ENCODE peak calls at places on chromosomes 4 and X, in seven cellular contexts. B, G, K, A, R, J and Q are unnamed samples.

GRCh38 chr4:26083987-26084386 is 170.0 kb downstream of the SMIM20 start:
- DNase-seq in A (no peak), J (no peak), G (no peak), B (no peak), R (no peak), K (no peak), Q (no peak)

GRCh38 chr4:164109517-164109916 is 615.0 kb downstream of the TMA16 start:
- DNase-seq in B (no peak), G (no peak), J (no peak), A (no peak), K (no peak), R (no peak), Q (no peak)

GRCh38 chrX:24990585-24990984 is 25.2 kb downstream of the ARX start:
- DNase-seq in R (no peak), G (no peak), B (no peak), J (no peak), K (no peak), A (no peak), Q (no peak)

GRCh38 chr4:160026720-160027119 is 923.8 kb downstream of the RAPGEF2 start:
- DNase-seq in G (no peak), A (no peak), J (no peak), K (no peak), B (no peak), R (no peak), Q (no peak)

GRCh38 chr4:98653890-98654867 is 4.2 kb downstream of the TSPAN5 start:
- DNase-seq in K (no peak), B (no peak), A (no peak), R (no peak), J (no peak), G (no peak), Q (no peak)

GRCh38 chr4:63742882-63743281 is 666.4 kb downstream of the TECRL start:
- DNase-seq in J (no peak), B (no peak), R (no peak), K (no peak), A (no peak), G (no peak), Q (no peak)

GRCh38 chrX:138710311-138710791 is 1.2 kb downstream of the FGF13 start:
- DNase-seq in B (no peak), A (peak; percentile 22), G (no peak), J (no peak), R (no peak), K (peak; percentile 17), Q (no peak)

GRCh38 chrX:149572743-149573142 is 14.5 kb downstream of the MAGEA9B start:
- DNase-seq in A (no peak), J (no peak), G (no peak), B (no peak), K (no peak), R (no peak), Q (no peak)

GRCh38 chr4:48380583-48381167 is 39.3 kb downstream of the SLAIN2 start:
- DNase-seq in K (no peak), R (no peak), A (no peak), B (no peak), J (no peak), G (no peak), Q (no peak)

GRCh38 chr4:84968936-84969335 is 2.4 kb upstream of the WDFY3 start:
- DNase-seq in J (no peak), G (no peak), R (no peak), B (no peak), K (no peak), A (no peak), Q (no peak)

GRCh38 chr4:123651127-123651526 is 254.5 kb downstream of the SPRY1 start:
- DNase-seq in B (no peak), J (no peak), G (no peak), K (no peak), R (no peak), A (no peak), Q (no peak)

GRCh38 chr4:5020341-5020740 is 1.1 kb upstream of the CYTL1 start:
- DNase-seq in G (no peak), B (no peak), K (no peak), J (no peak), A (no peak), R (no peak), Q (no peak)

GRCh38 chr4:128242601-128243000 is 45.0 kb downstream of the PGRMC2 start:
- DNase-seq in R (no peak), J (no peak), K (no peak), A (no peak), G (no peak), B (no peak), Q (no peak)

GRCh38 chr4:76233967-76234678 is 17.4 kb upstream of the FAM47E start:
- DNase-seq in K (peak; percentile 35), B (no peak), G (peak; percentile 41), J (no peak), R (no peak), A (peak; percentile 54), Q (no peak)

GRCh38 chr4:96585304-96585703 is 745.4 kb downstream of the PDHA2 start:
- DNase-seq in J (no peak), G (no peak), B (no peak), K (no peak), A (no peak), R (no peak), Q (no peak)

GRCh38 chr4:186755550-186756519 is 32.2 kb upstream of the FAT1 start:
- DNase-seq in G (peak; percentile 22), R (no peak), K (no peak), B (no peak), A (no peak), J (no peak), Q (no peak)

GRCh38 chr4:53490965-53491622 is 100.2 kb downstream of the LNX1 start:
- DNase-seq in J (peak; percentile 28), A (peak; percentile 61), K (no peak), G (peak; percentile 30), R (no peak), B (peak; percentile 38), Q (no peak)

DNA sequence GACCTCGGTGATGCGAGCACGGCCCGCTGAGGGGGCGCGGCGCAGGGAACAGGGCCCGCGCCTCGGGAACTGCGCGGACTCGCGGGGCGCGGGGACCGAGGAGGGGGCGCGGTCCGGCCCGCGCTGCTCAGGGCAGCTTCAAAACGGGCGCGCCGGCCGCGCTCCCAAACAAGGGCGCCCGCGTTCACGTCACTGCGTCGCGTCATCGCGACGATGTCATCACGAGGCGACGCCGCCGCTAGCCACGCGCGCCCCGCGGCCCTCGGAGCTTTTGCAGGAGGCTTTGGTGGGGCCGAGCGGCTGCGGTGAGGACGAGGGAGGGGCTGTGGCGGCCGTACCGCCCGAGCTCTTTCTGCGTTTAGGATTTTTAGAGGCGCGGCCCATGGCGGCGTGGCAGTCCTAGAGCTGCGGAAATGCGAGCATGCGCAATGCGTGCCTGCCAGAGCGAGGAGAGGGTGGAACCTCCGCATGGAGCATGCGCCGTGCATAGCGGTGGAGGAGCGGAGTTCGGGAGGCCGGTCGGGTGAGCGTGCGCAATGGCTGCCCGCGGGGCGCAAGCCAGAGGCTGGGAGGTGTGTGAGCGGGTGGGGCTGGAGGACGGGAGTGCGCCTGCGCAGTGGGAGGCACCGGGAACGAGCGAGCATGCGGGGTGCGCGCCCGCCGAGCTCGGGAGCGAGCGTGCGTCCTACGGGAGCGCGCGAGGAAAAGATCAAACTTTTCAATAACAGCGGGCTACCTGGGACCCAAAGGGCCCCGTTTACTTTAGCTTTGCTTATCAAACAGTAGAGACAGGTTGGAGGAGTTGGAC is at the start of gene PPP2R3B:
- DNase-seq in B (peak; percentile 99), A (peak; percentile 98), K (peak; percentile 99), G (peak; percentile 99), J (peak; percentile 93), R (peak; percentile 95), Q (no peak)
- TF ChIP-seq POLR2A in B (no peak), A (no peak), K (peak; percentile 46), G (peak; percentile 72), J (peak; percentile 45), R (peak; percentile 61), Q (no peak)

DNA sequence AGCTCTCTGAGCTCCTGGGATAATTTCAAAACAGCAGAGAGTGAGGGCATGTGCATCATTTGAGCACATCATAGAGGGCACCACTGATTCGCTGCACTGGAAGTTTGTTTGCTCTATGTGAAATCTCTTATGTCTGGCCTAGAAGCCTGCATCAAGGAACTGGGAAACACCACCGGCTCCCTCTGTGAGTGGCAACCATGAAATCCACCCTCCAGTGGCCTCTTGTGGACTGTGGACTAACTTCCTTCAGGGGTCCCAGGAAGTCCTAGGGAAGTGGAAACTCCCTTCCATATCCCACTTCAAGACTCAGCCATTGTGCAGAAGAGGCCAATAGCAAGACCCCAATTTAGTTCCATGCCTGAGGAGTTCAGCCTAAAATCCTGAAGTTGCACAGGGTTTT is 48.0 kb upstream of the IGFBP7 start:
- DNase-seq in J (no peak), R (no peak), B (no peak), G (no peak), K (no peak), A (no peak), Q (no peak)
- TF ChIP-seq CTCF in J (peak; percentile 7), R (no peak), B (no peak), G (no peak), K (no peak), A (no peak), Q (no peak)

GRCh38 chrX:39953879-39954278 is 143.9 kb downstream of the BCOR start:
- DNase-seq in A (no peak), G (peak; percentile 86), J (peak; percentile 66), B (peak; percentile 93), K (peak; percentile 81), R (no peak), Q (no peak)

GRCh38 chrX:39955621-39956020 is 142.1 kb downstream of the BCOR start:
- DNase-seq in G (no peak), K (no peak), R (no peak), J (no peak), B (no peak), A (no peak), Q (no peak)

GRCh38 chrX:39957816-39958561 is 139.8 kb downstream of the BCOR start:
- DNase-seq in J (no peak), G (no peak), K (peak; percentile 52), B (no peak), A (no peak), R (no peak), Q (no peak)

GRCh38 chrX:39958850-39959249 is 138.9 kb downstream of the BCOR start:
- DNase-seq in A (no peak), R (no peak), K (no peak), G (no peak), J (no peak), B (no peak), Q (no peak)

GRCh38 chrX:39956803-39957394 is 140.9 kb downstream of the BCOR start:
- DNase-seq in J (no peak), G (no peak), B (no peak), R (no peak), K (no peak), A (no peak), Q (no peak)
- H3K4me1 ChIP-seq in J (no peaks in the 10 kb centered on the region), G (no peaks in the 10 kb centered on the region), B (peaks cover 12% of the 10 kb centered on the region), R (no peaks in the 10 kb centered on the region), K (no peaks in the 10 kb centered on the region), A (no peaks in the 10 kb centered on the region), Q (no peaks in the 10 kb centered on the region)

DNA sequence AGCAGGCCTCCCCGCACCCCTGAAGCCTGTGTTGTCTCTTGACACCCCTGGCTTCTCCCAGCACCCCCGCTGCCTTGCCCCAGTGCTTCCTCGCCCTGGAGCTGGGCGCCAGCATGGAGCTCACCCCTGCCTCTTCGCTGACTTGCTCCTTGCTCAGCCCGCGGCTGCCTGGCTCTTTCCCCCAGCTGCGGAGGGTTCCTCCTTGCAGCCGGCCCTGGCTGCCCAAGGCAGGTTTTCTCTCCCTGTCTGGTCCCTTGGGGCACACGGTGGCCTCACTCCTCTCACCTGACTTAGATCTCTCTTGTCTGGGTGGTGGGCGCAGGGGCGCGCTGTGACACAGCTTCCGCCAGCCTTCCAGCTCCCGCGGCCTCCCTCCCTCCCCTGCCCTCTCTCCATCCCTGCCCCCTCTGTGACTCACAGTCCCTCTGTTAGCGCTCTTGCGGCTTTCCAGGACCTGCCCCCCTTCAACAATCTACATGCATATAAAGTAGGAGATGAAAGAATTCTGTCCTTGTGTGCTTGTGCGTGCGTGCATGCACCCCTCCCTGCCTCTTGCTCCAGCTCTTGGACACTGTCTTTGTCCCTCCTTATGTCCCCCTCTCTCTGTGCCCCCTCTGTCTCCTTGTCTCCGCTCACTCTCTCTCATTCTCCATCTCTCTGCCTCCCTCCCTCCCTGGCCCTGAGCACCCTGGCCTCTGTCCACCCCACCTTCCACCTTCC is 2.2 kb downstream of the PLXNB3 start:
- DNase-seq in B (no peak), R (no peak), A (no peak), J (no peak), G (peak; percentile 11), K (peak; percentile 20), Q (no peak)
- TF ChIP-seq POLR2A in B (no peak), R (no peak), A (no peak), J (no peak), G (no peak), K (no peak), Q (no peak)